ENCODE peak calls at places on chromosomes 13 and 19, in five cellular contexts. One of them, this sample, is unnamed.
A peak's percentile ranks its signal among the peaks of the same experiment; 100 is the strongest.

GRCh38 chr13:79097201-79097600 is 308.9 kb downstream of the RBM26 start:
- DNase-seq in HepG2: no peak
- DNase-seq in SK-N-SH: no peak
- DNase-seq in GM12878: no peak
- DNase-seq in K562: no peak
- DNase-seq in this sample: no peak

GRCh38 chr13:110363009-110363408 is 55.9 kb downstream of the COL4A2 start:
- DNase-seq in HepG2: no peak
- DNase-seq in SK-N-SH: no peak
- DNase-seq in GM12878: no peak
- DNase-seq in K562: no peak
- DNase-seq in this sample: no peak

GRCh38 chr13:114151565-114152284 is 19.3 kb upstream of the RASA3 start:
- DNase-seq in HepG2: no peak
- DNase-seq in SK-N-SH: no peak
- DNase-seq in GM12878: no peak
- DNase-seq in K562: no peak
- DNase-seq in this sample: no peak

GRCh38 chr19:8811315-8812172 is 20.6 kb downstream of the ZNF558 start:
- DNase-seq in HepG2: no peak
- DNase-seq in SK-N-SH: no peak
- DNase-seq in GM12878: no peak
- DNase-seq in K562: no peak
- DNase-seq in this sample: no peak

GRCh38 chr19:11243798-11244169 is 4.4 kb downstream of the ANGPTL8 start:
- DNase-seq in HepG2: no peak
- DNase-seq in SK-N-SH: no peak
- DNase-seq in GM12878: no peak
- DNase-seq in K562: no peak
- DNase-seq in this sample: no peak

GRCh38 chr13:27295660-27296059 is 25.0 kb downstream of the RASL11A start:
- DNase-seq in HepG2: no peak
- DNase-seq in SK-N-SH: no peak
- DNase-seq in GM12878: no peak
- DNase-seq in K562: no peak
- DNase-seq in this sample: no peak

GRCh38 chr19:14346279-14346678 is 35.0 kb upstream of the ADGRE5 start:
- DNase-seq in HepG2: no peak
- DNase-seq in SK-N-SH: no peak
- DNase-seq in GM12878: no peak
- DNase-seq in K562: no peak
- DNase-seq in this sample: no peak

GRCh38 chr13:77465595-77466195 is 69.8 kb upstream of the SCEL start:
- DNase-seq in HepG2: no peak
- DNase-seq in SK-N-SH: no peak
- DNase-seq in GM12878: no peak
- DNase-seq in K562: no peak
- DNase-seq in this sample: no peak

GRCh38 chr19:10603084-10603872 is 16.2 kb upstream of the AP1M2 start:
- DNase-seq in HepG2: no peak
- DNase-seq in SK-N-SH: peak; percentile 53
- DNase-seq in GM12878: peak; percentile 70
- DNase-seq in K562: peak; percentile 64
- DNase-seq in this sample: no peak

GRCh38 chr19:56751078-56751489 is 79.5 kb upstream of the ZNF835 start:
- DNase-seq in HepG2: peak; percentile 56
- DNase-seq in SK-N-SH: peak; percentile 27
- DNase-seq in GM12878: no peak
- DNase-seq in K562: no peak
- DNase-seq in this sample: no peak

GRCh38 chr19:49474545-49474930 is 523 bp downstream of the FLT3LG start:
- DNase-seq in HepG2: no peak
- DNase-seq in SK-N-SH: peak; percentile 57
- DNase-seq in GM12878: no peak
- DNase-seq in K562: no peak
- DNase-seq in this sample: no peak

GRCh38 chr13:96089749-96090239 is at the start of gene HS6ST3:
- DNase-seq in HepG2: no peak
- DNase-seq in SK-N-SH: peak; percentile 79
- DNase-seq in GM12878: no peak
- DNase-seq in K562: no peak
- DNase-seq in this sample: peak; percentile 71

GRCh38 chr19:12955996-12956395 is 1.0 kb downstream of the GADD45GIP1 start:
- DNase-seq in HepG2: no peak
- DNase-seq in SK-N-SH: no peak
- DNase-seq in GM12878: no peak
- DNase-seq in K562: no peak
- DNase-seq in this sample: no peak

GRCh38 chr19:33863436-33863835 is 66.8 kb downstream of the KCTD15 start:
- DNase-seq in HepG2: no peak
- DNase-seq in SK-N-SH: no peak
- DNase-seq in GM12878: no peak
- DNase-seq in K562: no peak
- DNase-seq in this sample: no peak

GRCh38 chr13:23867027-23867491 is 22.1 kb downstream of the MIPEP start:
- DNase-seq in HepG2: no peak
- DNase-seq in SK-N-SH: no peak
- DNase-seq in GM12878: no peak
- DNase-seq in K562: no peak
- DNase-seq in this sample: no peak

GRCh38 chr13:110127986-110128511 is 178.9 kb downstream of the COL4A1 start:
- DNase-seq in HepG2: no peak
- DNase-seq in SK-N-SH: no peak
- DNase-seq in GM12878: no peak
- DNase-seq in K562: no peak
- DNase-seq in this sample: no peak

GRCh38 chr19:45245826-45246225 is 619 bp upstream of the EXOC3L2 start:
- DNase-seq in HepG2: no peak
- DNase-seq in SK-N-SH: no peak
- DNase-seq in GM12878: no peak
- DNase-seq in K562: no peak
- DNase-seq in this sample: no peak

GRCh38 chr19:2334986-2335846 is 6.7 kb downstream of the SPPL2B start:
- DNase-seq in HepG2: no peak
- DNase-seq in SK-N-SH: peak; percentile 61
- DNase-seq in GM12878: no peak
- DNase-seq in K562: peak; percentile 71
- DNase-seq in this sample: no peak

GRCh38 chr13:74158028-74158427 is 23.8 kb upstream of the KLF12 start:
- DNase-seq in HepG2: no peak
- DNase-seq in SK-N-SH: no peak
- DNase-seq in GM12878: no peak
- DNase-seq in K562: no peak
- DNase-seq in this sample: no peak

GRCh38 chr13:44300895-44301638 is 72.6 kb upstream of the SERP2 start:
- DNase-seq in HepG2: no peak
- DNase-seq in SK-N-SH: no peak
- DNase-seq in GM12878: peak; percentile 56
- DNase-seq in K562: no peak
- DNase-seq in this sample: no peak

GRCh38 chr13:98978280-98978679 is 416 bp upstream of the DOCK9 start:
- DNase-seq in HepG2: no peak
- DNase-seq in SK-N-SH: no peak
- DNase-seq in GM12878: no peak
- DNase-seq in K562: no peak
- DNase-seq in this sample: no peak

GRCh38 chr19:42421591-42422031 is 5.6 kb downstream of the LIPE start:
- DNase-seq in HepG2: no peak
- DNase-seq in SK-N-SH: no peak
- DNase-seq in GM12878: no peak
- DNase-seq in K562: no peak
- DNase-seq in this sample: no peak

GRCh38 chr13:74191036-74191809 is 57.0 kb upstream of the KLF12 start:
- DNase-seq in HepG2: no peak
- DNase-seq in SK-N-SH: no peak
- DNase-seq in GM12878: no peak
- DNase-seq in K562: no peak
- DNase-seq in this sample: no peak

GRCh38 chr13:76937416-76937815 is 10.9 kb upstream of the ACOD1 start:
- DNase-seq in HepG2: no peak
- DNase-seq in SK-N-SH: no peak
- DNase-seq in GM12878: no peak
- DNase-seq in K562: no peak
- DNase-seq in this sample: no peak

GRCh38 chr13:110338441-110339101 is 31.5 kb downstream of the COL4A2 start:
- DNase-seq in HepG2: no peak
- DNase-seq in SK-N-SH: no peak
- DNase-seq in GM12878: no peak
- DNase-seq in K562: no peak
- DNase-seq in this sample: no peak

GRCh38 chr19:58354478-58355030 is 1.3 kb upstream of the A1BG start:
- DNase-seq in HepG2: no peak
- DNase-seq in SK-N-SH: no peak
- DNase-seq in GM12878: no peak
- DNase-seq in K562: no peak
- DNase-seq in this sample: no peak

GRCh38 chr13:27425151-27425917 is 915 bp downstream of the GTF3A start:
- DNase-seq in HepG2: no peak
- DNase-seq in SK-N-SH: no peak
- DNase-seq in GM12878: no peak
- DNase-seq in K562: peak; percentile 14
- DNase-seq in this sample: no peak

GRCh38 chr13:59744747-59745394 is 418.9 kb downstream of the DIAPH3 start:
- DNase-seq in HepG2: no peak
- DNase-seq in SK-N-SH: no peak
- DNase-seq in GM12878: no peak
- DNase-seq in K562: no peak
- DNase-seq in this sample: no peak

GRCh38 chr13:45162194-45162593 is 38.7 kb downstream of the KCTD4 start:
- DNase-seq in HepG2: no peak
- DNase-seq in SK-N-SH: no peak
- DNase-seq in GM12878: no peak
- DNase-seq in K562: no peak
- DNase-seq in this sample: no peak

GRCh38 chr19:4474504-4475136 is 2.5 kb downstream of the HDGFL2 start:
- DNase-seq in HepG2: no peak
- DNase-seq in SK-N-SH: peak; percentile 95
- DNase-seq in GM12878: no peak
- DNase-seq in K562: peak; percentile 47
- DNase-seq in this sample: peak; percentile 80

GRCh38 chr13:94345374-94346195 is 133.9 kb downstream of the DCT start:
- DNase-seq in HepG2: peak; percentile 22
- DNase-seq in SK-N-SH: peak; percentile 51
- DNase-seq in GM12878: no peak
- DNase-seq in K562: no peak
- DNase-seq in this sample: no peak

GRCh38 chr19:4066176-4066606 is 508 bp downstream of the ZBTB7A start:
- DNase-seq in HepG2: no peak
- DNase-seq in SK-N-SH: no peak
- DNase-seq in GM12878: no peak
- DNase-seq in K562: no peak
- DNase-seq in this sample: no peak

GRCh38 chr19:1846517-1847205 is 1.6 kb downstream of the REXO1 start:
- DNase-seq in HepG2: no peak
- DNase-seq in SK-N-SH: no peak
- DNase-seq in GM12878: no peak
- DNase-seq in K562: no peak
- DNase-seq in this sample: no peak

GRCh38 chr19:40539070-40539469 is 37.6 kb upstream of the SHKBP1 start:
- DNase-seq in HepG2: no peak
- DNase-seq in SK-N-SH: no peak
- DNase-seq in GM12878: no peak
- DNase-seq in K562: no peak
- DNase-seq in this sample: no peak

GRCh38 chr19:40543029-40543597 is 33.6 kb upstream of the SHKBP1 start:
- DNase-seq in HepG2: no peak
- DNase-seq in SK-N-SH: no peak
- DNase-seq in GM12878: no peak
- DNase-seq in K562: no peak
- DNase-seq in this sample: no peak

DNA sequence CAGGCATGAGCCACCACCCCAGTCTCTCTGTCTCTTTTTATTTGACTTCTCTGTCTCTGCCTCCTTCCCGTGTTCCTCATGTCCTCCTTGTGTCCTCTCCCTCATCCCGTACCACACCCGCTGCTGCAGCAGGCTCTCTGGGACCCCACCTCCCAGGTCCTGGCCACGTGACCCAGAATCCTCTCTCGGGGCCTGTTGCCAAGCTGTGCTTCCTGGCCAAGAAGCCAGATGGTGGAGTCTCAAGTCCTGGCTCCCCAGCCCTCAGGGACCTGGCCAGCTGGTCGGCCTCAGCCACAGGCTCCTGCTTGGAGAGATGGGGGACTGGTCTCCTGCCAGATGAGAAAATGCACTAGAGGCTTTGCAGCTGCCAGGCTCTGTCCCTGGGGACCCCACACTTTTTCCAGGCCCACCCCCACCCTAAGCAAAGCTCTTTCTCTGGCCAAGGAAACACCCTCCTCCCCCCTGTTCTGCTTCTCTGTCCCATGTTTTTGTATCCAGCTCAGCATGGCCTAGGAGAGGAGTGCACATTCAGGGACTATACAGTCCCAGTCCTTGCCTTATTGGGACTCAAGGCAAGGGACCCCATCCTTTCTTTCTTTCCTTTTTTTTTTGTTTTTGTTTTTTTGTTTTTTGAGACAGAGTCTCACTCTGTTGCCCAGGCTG is 34.3 kb upstream of the SHKBP1 start:
- DNase-seq in HepG2: no peak
- DNase-seq in SK-N-SH: peak; percentile 60
- DNase-seq in GM12878: no peak
- DNase-seq in K562: no peak
- DNase-seq in this sample: no peak
- TF ChIP-seq FOXM1 in HepG2: no peak
- TF ChIP-seq FOXM1 in SK-N-SH: no peak
- TF ChIP-seq FOXM1 in GM12878: no peak
- TF ChIP-seq FOXM1 in K562: no peak
- TF ChIP-seq FOXM1 in this sample: no peak

GRCh38 chr19:43699506-43700367 is 16.1 kb upstream of the IRGC start:
- DNase-seq in HepG2: no peak
- DNase-seq in SK-N-SH: peak; percentile 63
- DNase-seq in GM12878: no peak
- DNase-seq in K562: no peak
- DNase-seq in this sample: no peak
- TF ChIP-seq FOXM1 in HepG2: no peak
- TF ChIP-seq FOXM1 in SK-N-SH: no peak
- TF ChIP-seq FOXM1 in GM12878: no peak
- TF ChIP-seq FOXM1 in K562: no peak
- TF ChIP-seq FOXM1 in this sample: no peak

GRCh38 chr13:85582890-85583289 is 216.3 kb downstream of the SLITRK6 start:
- DNase-seq in HepG2: no peak
- DNase-seq in SK-N-SH: no peak
- DNase-seq in GM12878: no peak
- DNase-seq in K562: no peak
- DNase-seq in this sample: no peak
- TF ChIP-seq FOXM1 in HepG2: no peak
- TF ChIP-seq FOXM1 in SK-N-SH: no peak
- TF ChIP-seq FOXM1 in GM12878: no peak
- TF ChIP-seq FOXM1 in K562: no peak
- TF ChIP-seq FOXM1 in this sample: no peak

GRCh38 chr13:101303512-101303911 is 112.8 kb downstream of the NALCN start:
- DNase-seq in HepG2: no peak
- DNase-seq in SK-N-SH: peak; percentile 9
- DNase-seq in GM12878: no peak
- DNase-seq in K562: no peak
- DNase-seq in this sample: no peak
- TF ChIP-seq FOXM1 in HepG2: no peak
- TF ChIP-seq FOXM1 in SK-N-SH: no peak
- TF ChIP-seq FOXM1 in GM12878: no peak
- TF ChIP-seq FOXM1 in K562: no peak
- TF ChIP-seq FOXM1 in this sample: no peak